ENCODE peak calls at places on chromosomes 4 and X, in ten cellular contexts. L is cardiac muscle cell, B is Peyer's patch, Y is pancreas, R is K562, Z is lower lobe of right lung, O is mammary epithelial cell, J is left lung, C is ovary, S is left ventricle myocardium inferior. X is an unnamed sample.

GRCh38 chr4:119059221-119059620 is 76.4 kb upstream of the MYOZ2 start:
- DNase-seq in L (no peak), B (no peak), Y (no peak), R (no peak), Z (no peak), O (no peak), J (no peak), C (no peak), S (no peak), X (no peak)

GRCh38 chr4:38980903-38981676 is 51.1 kb downstream of the TMEM156 start:
- DNase-seq in L (no peak), B (no peak), Y (no peak), R (no peak), Z (no peak), O (no peak), J (no peak), C (no peak), S (no peak), X (no peak)

GRCh38 chr4:147928400-147928799 is 196.5 kb downstream of the ARHGAP10 start:
- DNase-seq in L (no peak), B (no peak), Y (no peak), R (no peak), Z (no peak), O (no peak), J (no peak), C (no peak), S (no peak), X (no peak)

GRCh38 chr4:37661643-37662221 is 24.4 kb downstream of the RELL1 start:
- DNase-seq in L (no peak), B (no peak), Y (no peak), R (no peak), Z (no peak), O (no peak), J (no peak), C (no peak), S (no peak), X (no peak)

GRCh38 chr4:17058506-17058905 is 160.1 kb upstream of the LDB2 start:
- DNase-seq in L (no peak), B (no peak), Y (no peak), R (no peak), Z (no peak), O (no peak), J (no peak), C (peak; percentile 24), S (peak; percentile 16), X (peak; percentile 38)

GRCh38 chrX:68059469-68059868 is 373.8 kb downstream of the OPHN1 start:
- DNase-seq in L (no peak), B (no peak), Y (no peak), R (no peak), Z (no peak), O (no peak), J (no peak), C (no peak), S (no peak), X (no peak)

GRCh38 chrX:107628662-107629532 is 587 bp downstream of the PRPS1 start:
- DNase-seq in L (peak; percentile 64), B (peak; percentile 47), Y (no peak), R (peak; percentile 50), Z (peak; percentile 46), O (peak; percentile 37), J (peak; percentile 34), C (peak; percentile 42), S (peak; percentile 13), X (peak; percentile 29)

GRCh38 chrX:21151051-21151450 is 223.2 kb upstream of the CNKSR2 start:
- DNase-seq in L (no peak), B (no peak), Y (no peak), R (no peak), Z (no peak), O (no peak), J (no peak), C (no peak), S (no peak), X (no peak)

GRCh38 chr4:15479913-15480185 is 10.2 kb downstream of the CC2D2A start:
- DNase-seq in L (no peak), B (no peak), Y (no peak), R (no peak), Z (no peak), O (no peak), J (no peak), C (no peak), S (no peak), X (no peak)

GRCh38 chr4:137610960-137611359 is 78.7 kb upstream of the PCDH18 start:
- DNase-seq in L (peak; percentile 33), B (no peak), Y (no peak), R (no peak), Z (no peak), O (no peak), J (no peak), C (no peak), S (no peak), X (no peak)

GRCh38 chrX:79259073-79259689 is 108.0 kb downstream of the ITM2A start:
- DNase-seq in L (no peak), B (no peak), Y (no peak), R (no peak), Z (no peak), O (no peak), J (no peak), C (no peak), S (no peak), X (no peak)

GRCh38 chrX:39652336-39652735 is 445.4 kb downstream of the BCOR start:
- DNase-seq in L (no peak), B (no peak), Y (peak; percentile 27), R (peak; percentile 45), Z (no peak), O (no peak), J (no peak), C (no peak), S (no peak), X (no peak)

GRCh38 chr4:7803992-7804758 is 135.5 kb downstream of the AFAP1 start:
- DNase-seq in L (peak; percentile 88), B (peak; percentile 89), Y (peak; percentile 85), R (peak; percentile 83), Z (peak; percentile 88), O (peak; percentile 51), J (peak; percentile 82), C (peak; percentile 90), S (peak; percentile 88), X (peak; percentile 83)

GRCh38 chr4:20456416-20456815 is 204.7 kb downstream of the SLIT2 start:
- DNase-seq in L (no peak), B (no peak), Y (no peak), R (no peak), Z (no peak), O (no peak), J (no peak), C (no peak), S (no peak), X (no peak)

GRCh38 chr4:106444557-106444956 is 76.0 kb upstream of the GIMD1 start:
- DNase-seq in L (no peak), B (no peak), Y (no peak), R (no peak), Z (no peak), O (peak; percentile 16), J (no peak), C (no peak), S (no peak), X (no peak)

GRCh38 chr4:150722908-150723362 is 141.0 kb downstream of the MAB21L2 start:
- DNase-seq in L (peak; percentile 8), B (peak; percentile 90), Y (peak; percentile 95), R (no peak), Z (peak; percentile 79), O (peak; percentile 10), J (peak; percentile 82), C (peak; percentile 16), S (peak; percentile 88), X (peak; percentile 51)

GRCh38 chr4:150725957-150726523 is 144.1 kb downstream of the MAB21L2 start:
- DNase-seq in L (no peak), B (no peak), Y (no peak), R (no peak), Z (no peak), O (no peak), J (no peak), C (no peak), S (no peak), X (no peak)

GRCh38 chr4:150717952-150718351 is 136.0 kb downstream of the MAB21L2 start:
- DNase-seq in L (no peak), B (no peak), Y (no peak), R (no peak), Z (no peak), O (no peak), J (no peak), C (no peak), S (no peak), X (no peak)

GRCh38 chr4:150720973-150721518 is 139.1 kb downstream of the MAB21L2 start:
- DNase-seq in L (no peak), B (no peak), Y (no peak), R (no peak), Z (no peak), O (no peak), J (no peak), C (no peak), S (no peak), X (no peak)

GRCh38 chr4:150723727-150724411 is 141.9 kb downstream of the MAB21L2 start:
- DNase-seq in L (no peak), B (peak; percentile 47), Y (no peak), R (no peak), Z (no peak), O (no peak), J (no peak), C (no peak), S (no peak), X (no peak)
- H3K27ac ChIP-seq in L (no peak overlapping the region), B (peak overlapping the region; percentile 74), Y (peak overlapping the region; percentile 56), R (no peak overlapping the region), Z (no peak overlapping the region), O (no peak overlapping the region), J (no peak overlapping the region), C (no peak overlapping the region), S (peak overlapping the region; percentile 82), X (no peak overlapping the region)

GRCh38 chr4:102301167-102301566 is 44.1 kb downstream of the SLC39A8 start:
- DNase-seq in L (no peak), B (no peak), Y (no peak), R (no peak), Z (no peak), O (no peak), J (no peak), C (no peak), S (no peak), X (no peak)
- H3K9me3 ChIP-seq in L (no peaks in the 10 kb centered on the region), B (no peaks in the 10 kb centered on the region), Y (no peaks in the 10 kb centered on the region), R (no peaks in the 10 kb centered on the region), Z (no peaks in the 10 kb centered on the region), O (no peaks in the 10 kb centered on the region), J (no peaks in the 10 kb centered on the region), C (no peaks in the 10 kb centered on the region), S (no peaks in the 10 kb centered on the region), X (no peaks in the 10 kb centered on the region)

DNA sequence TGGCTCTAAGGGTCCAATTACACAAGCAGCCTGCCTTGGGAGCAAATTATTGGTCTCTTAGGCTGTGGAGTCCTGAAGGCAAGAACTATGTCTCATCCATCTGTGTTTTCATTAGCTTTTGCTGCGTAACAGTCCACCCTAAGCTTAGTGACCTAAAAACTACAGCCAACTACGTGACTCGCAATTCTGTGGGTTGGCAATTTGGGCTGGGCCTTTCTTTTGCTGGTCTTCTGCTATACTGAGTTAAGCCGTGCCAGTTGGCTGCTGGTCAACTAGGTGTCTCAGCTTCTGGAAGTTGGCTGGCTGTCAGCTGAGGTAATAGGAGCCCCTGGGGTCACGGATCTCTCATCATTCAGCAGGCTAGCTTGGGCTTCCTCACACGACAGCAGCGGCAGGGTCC is 205.6 kb upstream of the S100G start:
- DNase-seq in L (no peak), B (no peak), Y (no peak), R (no peak), Z (no peak), O (peak; percentile 52), J (no peak), C (no peak), S (no peak), X (no peak)
- H3K4me1 ChIP-seq in L (no peaks in the 10 kb centered on the region), B (no peaks in the 10 kb centered on the region), Y (no peaks in the 10 kb centered on the region), R (no peaks in the 10 kb centered on the region), Z (no peaks in the 10 kb centered on the region), O (peaks cover 5% of the 10 kb centered on the region), J (no peaks in the 10 kb centered on the region), C (no peaks in the 10 kb centered on the region), S (no peaks in the 10 kb centered on the region), X (no peaks in the 10 kb centered on the region)

GRCh38 chr4:78480286-78480685 is 71.3 kb upstream of the ANXA3 start:
- DNase-seq in L (no peak), B (no peak), Y (no peak), R (no peak), Z (no peak), O (no peak), J (no peak), C (no peak), S (no peak), X (no peak)
- H3K27ac ChIP-seq in L (no peak overlapping the region), B (no peak overlapping the region), Y (no peak overlapping the region), R (no peak overlapping the region), Z (no peak overlapping the region), O (no peak overlapping the region), J (no peak overlapping the region), C (no peak overlapping the region), S (no peak overlapping the region), X (no peak overlapping the region)

X was measured in uterus.